ENCODE peak calls at places on chromosomes 12 and 14, in five cellular contexts. P, X, Q, C and Y are unnamed samples.

GRCh38 chr14:36771256-36771655 is 109.6 kb downstream of the PAX9 start:
- DNase-seq in Q (no peak), C (no peak), P (no peak), X (no peak), Y (no peak)

GRCh38 chr12:4974217-4974616 is 64.5 kb downstream of the KCNA1 start:
- DNase-seq in P (no peak), C (no peak), X (no peak), Q (no peak), Y (no peak)

GRCh38 chr12:74776378-74776777 is 238.7 kb downstream of the ATXN7L3B start:
- DNase-seq in Q (no peak), C (no peak), X (no peak), P (no peak), Y (no peak)

GRCh38 chr12:130335517-130336392 is 1.9 kb upstream of the PIWIL1 start:
- DNase-seq in P (peak; percentile 24), C (no peak), Q (no peak), X (peak; percentile 42), Y (no peak)

GRCh38 chr12:32836710-32837109 is 59.9 kb downstream of the PKP2 start:
- DNase-seq in Q (no peak), C (no peak), P (no peak), X (no peak), Y (no peak)

GRCh38 chr12:53274445-53274844 is 6.3 kb downstream of the ESPL1 start:
- DNase-seq in P (peak; percentile 50), X (no peak), Q (no peak), C (no peak), Y (no peak)

GRCh38 chr12:119229837-119230236 is 51.1 kb downstream of the HSPB8 start:
- DNase-seq in P (peak; percentile 3), Q (no peak), C (no peak), X (no peak), Y (no peak)

GRCh38 chr14:70714055-70714550 is 72.4 kb downstream of the TTC9 start:
- DNase-seq in Q (peak; percentile 45), C (peak; percentile 26), X (peak; percentile 67), P (peak; percentile 5), Y (no peak)

GRCh38 chr14:96790715-96791114 is 6.5 kb upstream of the VRK1 start:
- DNase-seq in X (no peak), C (no peak), Q (no peak), P (peak; percentile 85), Y (no peak)

GRCh38 chr12:109735825-109736551 is 22.4 kb downstream of the FAM222A start:
- DNase-seq in Q (no peak), X (no peak), P (no peak), C (no peak), Y (no peak)